ENCODE peak calls at places on chromosomes 6 and 20, in four cellular contexts. A is HFF-Myc; C is GM20000; Q is CD8-positive, alpha-beta T cell. B is an unnamed sample.

GRCh38 chr6:163956571-163957407 is 542.3 kb downstream of the QKI start:
- DNase-seq in A (peak), C (peak), Q (peak), B (peak)

GRCh38 chr6:11909696-11910132 is 102.4 kb upstream of the HIVEP1 start:
- DNase-seq in A (no peak), C (no peak), Q (no peak), B (no peak)

GRCh38 chr6:43144879-43145278 is 26.2 kb upstream of the SRF start:
- DNase-seq in A (no peak), C (no peak), Q (no peak), B (no peak)

GRCh38 chr20:44596010-44596409 is 13.6 kb downstream of the PKIG start:
- DNase-seq in A (no peak), C (no peak), Q (no peak), B (no peak)

GRCh38 chr6:13229205-13230085 is 98.9 kb downstream of the TBC1D7 start:
- DNase-seq in A (no peak), C (peak), Q (peak), B (no peak)

GRCh38 chr6:2990179-2990931 is 9.3 kb upstream of the NQO2 start:
- DNase-seq in A (no peak), C (no peak), Q (no peak), B (peak)

GRCh38 chr6:128743974-128744765 is 138.8 kb upstream of the LAMA2 start:
- DNase-seq in A (no peak), C (no peak), Q (no peak), B (no peak)

GRCh38 chr6:144898052-144898689 is 613.0 kb downstream of the UTRN start:
- DNase-seq in A (no peak), C (no peak), Q (no peak), B (no peak)

GRCh38 chr20:21562656-21563055 is 48.8 kb upstream of the NKX2-2 start:
- DNase-seq in A (no peak), C (no peak), Q (no peak), B (no peak)

GRCh38 chr6:170152989-170153388 is 137.9 kb downstream of the DLL1 start:
- DNase-seq in A (no peak), C (no peak), Q (no peak), B (no peak)

GRCh38 chr6:46437671-46438221 is 53.5 kb downstream of the RCAN2 start:
- DNase-seq in A (no peak), C (no peak), Q (no peak), B (no peak)

GRCh38 chr6:116287668-116288282 is 8.0 kb upstream of the TSPYL1 start:
- DNase-seq in A (no peak), C (peak), Q (no peak), B (peak)

GRCh38 chr6:38708483-38708882 is 5.5 kb upstream of the GLO1 start:
- DNase-seq in A (no peak), C (no peak), Q (no peak), B (no peak)

GRCh38 chr6:84581494-84582259 is 182.7 kb downstream of the TBX18 start:
- DNase-seq in A (no peak), C (no peak), Q (no peak), B (no peak)

GRCh38 chr20:16279320-16279719 is 293.9 kb downstream of the KIF16B start:
- DNase-seq in A (no peak), C (no peak), Q (no peak), B (peak)

GRCh38 chr20:19378057-19378456 is 165.6 kb downstream of the SLC24A3 start:
- DNase-seq in A (no peak), C (no peak), Q (no peak), B (no peak)

GRCh38 chr6:116969211-116969863 is 92.3 kb downstream of the RFX6 start:
- DNase-seq in A (peak), C (peak), Q (no peak), B (no peak)

GRCh38 chr20:37408930-37409210 is 62.9 kb downstream of the SRC start:
- DNase-seq in A (no peak), C (no peak), Q (no peak), B (no peak)

GRCh38 chr6:165962361-165962760 is 205.3 kb downstream of the TBXT start:
- DNase-seq in A (no peak), C (no peak), Q (no peak), B (no peak)

GRCh38 chr6:44339763-44340625 is 2.5 kb upstream of the SPATS1 start:
- DNase-seq in A (no peak), C (no peak), Q (no peak), B (no peak)

GRCh38 chr6:106060167-106060566 is 26.0 kb upstream of the PRDM1 start:
- DNase-seq in A (no peak), C (no peak), Q (no peak), B (no peak)

GRCh38 chr6:72552938-72553337 is 68.9 kb upstream of the KCNQ5 start:
- DNase-seq in A (no peak), C (no peak), Q (no peak), B (no peak)

GRCh38 chr6:71489736-71490135 is 201.1 kb downstream of the OGFRL1 start:
- DNase-seq in A (peak), C (no peak), Q (no peak), B (peak)

GRCh38 chr6:132961610-132962009 is 147.2 kb downstream of the RPS12 start:
- DNase-seq in A (no peak), C (peak), Q (no peak), B (no peak)
- TF ChIP-seq CTCF in A (no peak), C (peak), Q (no peak), B (no peak)

DNA sequence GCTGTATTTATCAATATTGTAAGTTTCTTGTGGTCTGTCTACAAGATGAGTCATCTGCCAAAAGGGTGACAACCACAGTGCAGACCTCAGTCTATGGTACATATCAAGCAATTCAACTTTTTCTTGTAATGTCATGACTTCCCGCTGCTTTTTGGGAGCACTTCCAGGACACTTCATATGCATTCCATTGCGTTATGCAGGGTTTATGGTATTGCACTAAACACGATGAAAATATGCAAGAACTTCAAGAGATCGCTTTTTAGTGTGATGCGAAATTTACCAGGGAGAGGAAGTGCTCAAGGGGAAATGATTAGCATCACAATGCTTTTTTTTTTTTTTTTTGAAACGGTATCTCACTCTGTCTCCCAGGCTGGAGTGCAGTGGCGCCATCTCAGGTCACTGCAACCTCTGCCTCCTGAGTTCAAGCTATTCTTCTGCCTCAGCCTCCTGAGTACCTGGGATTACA is 166.5 kb downstream of the TFAP2A start:
- DNase-seq in A (peak), C (no peak), Q (no peak), B (no peak)
- TF ChIP-seq CTCF in A (peak), C (no peak), Q (no peak), B (no peak)

GRCh38 chr20:2751868-2752630 is 48.4 kb downstream of the CPXM1 start:
- DNase-seq in A (no peak), C (peak), Q (peak), B (peak)
- TF ChIP-seq CTCF in A (no peak), C (peak), Q (no peak), B (no peak)

GRCh38 chr20:46709459-46710148 is at the start of gene SLC2A10:
- DNase-seq in A (no peak), C (no peak), Q (no peak), B (peak)
- TF ChIP-seq CTCF in A (no peak), C (no peak), Q (no peak), B (peak)

GRCh38 chr6:109008951-109009760 is 85.5 kb downstream of the SESN1 start:
- DNase-seq in A (peak), C (peak), Q (peak), B (peak)
- TF ChIP-seq CTCF in A (no peak), C (no peak), Q (no peak), B (no peak)

GRCh38 chr6:25473447-25473846 is 178.6 kb upstream of the SCGN start:
- DNase-seq in A (no peak), C (no peak), Q (no peak), B (no peak)

GRCh38 chr6:25465931-25466330 is 186.1 kb upstream of the SCGN start:
- DNase-seq in A (no peak), C (no peak), Q (no peak), B (no peak)

GRCh38 chr6:25468881-25469280 is 183.1 kb upstream of the SCGN start:
- DNase-seq in A (no peak), C (no peak), Q (no peak), B (no peak)

GRCh38 chr6:25472314-25472713 is 179.7 kb upstream of the SCGN start:
- DNase-seq in A (no peak), C (no peak), Q (no peak), B (no peak)

DNA sequence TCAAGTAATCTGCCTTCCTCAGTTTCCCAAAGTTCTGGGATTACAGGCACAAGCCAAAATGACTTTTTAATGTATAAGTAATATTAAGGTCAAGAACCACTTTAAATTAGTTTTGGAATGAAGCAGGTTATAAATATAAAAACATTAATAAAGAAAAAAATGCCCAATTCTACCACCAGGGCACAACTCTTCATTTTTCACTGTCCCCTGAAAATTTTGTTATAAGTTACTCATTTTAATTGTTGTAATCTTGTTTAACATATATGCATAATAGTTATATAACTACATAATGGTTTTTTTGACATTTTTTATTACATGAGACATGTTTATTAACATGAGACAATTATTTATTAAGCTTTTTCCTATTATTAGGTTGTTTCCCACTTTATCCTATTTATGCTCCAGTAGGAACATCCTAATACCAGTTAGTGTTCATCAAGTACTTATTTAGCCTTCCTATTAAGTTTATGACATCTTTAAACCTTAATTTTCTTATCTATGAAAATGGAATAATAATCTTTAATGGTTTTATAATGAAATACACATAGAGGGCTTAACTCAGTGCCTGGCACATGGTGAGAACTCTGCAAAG is 182.1 kb upstream of the SCGN start:
- DNase-seq in A (no peak), C (no peak), Q (no peak), B (no peak)
- TF ChIP-seq CTCF in A (no peak), C (no peak), Q (peak), B (peak)

GRCh38 chr20:4916991-4917881 is 84.1 kb downstream of the SLC23A2 start:
- DNase-seq in A (no peak), C (no peak), Q (no peak), B (no peak)

GRCh38 chr20:4920131-4920530 is 81.2 kb downstream of the SLC23A2 start:
- DNase-seq in A (no peak), C (no peak), Q (no peak), B (no peak)

GRCh38 chr20:4920655-4921054 is 80.7 kb downstream of the SLC23A2 start:
- DNase-seq in A (no peak), C (no peak), Q (no peak), B (no peak)

GRCh38 chr20:4918473-4918872 is 82.8 kb downstream of the SLC23A2 start:
- DNase-seq in A (no peak), C (no peak), Q (no peak), B (no peak)

DNA sequence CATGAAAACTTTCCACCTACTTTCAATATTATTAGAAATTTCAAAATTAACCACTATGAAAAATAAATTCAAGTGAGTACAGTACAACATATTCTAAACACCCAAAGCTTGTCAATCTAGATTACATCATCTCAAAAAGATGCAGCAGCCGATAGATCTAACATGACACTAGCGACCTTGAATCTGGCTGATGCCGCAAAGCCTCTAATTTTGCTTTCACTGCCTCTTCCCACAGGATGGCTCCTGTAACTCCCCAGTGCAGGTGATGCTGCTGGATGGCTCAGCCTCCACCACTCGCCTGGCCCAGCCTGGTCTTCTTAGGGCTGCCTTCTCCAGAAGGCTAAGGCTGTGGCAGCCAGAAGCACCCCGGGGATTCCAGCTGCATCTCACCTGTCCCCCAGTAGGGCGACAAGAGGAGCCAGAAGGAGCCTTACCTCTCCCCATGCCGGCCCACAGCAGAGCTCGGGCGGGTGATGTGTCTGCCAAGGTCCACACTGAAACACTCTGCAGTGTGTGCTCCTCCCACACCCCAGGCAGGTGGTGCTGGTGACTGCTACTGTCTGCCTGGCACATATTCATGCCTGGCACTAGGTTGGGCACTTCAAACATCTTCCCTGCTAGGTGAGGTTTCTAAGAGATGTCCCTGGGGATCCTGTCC is 82.1 kb downstream of the SLC23A2 start:
- DNase-seq in A (no peak), C (no peak), Q (no peak), B (no peak)
- TF ChIP-seq CTCF in A (no peak), C (no peak), Q (no peak), B (no peak)

GRCh38 chr6:143092768-143093167 is 32.1 kb downstream of the AIG1 start:
- DNase-seq in A (no peak), C (no peak), Q (no peak), B (no peak)
- TF ChIP-seq CTCF in A (no peak), C (no peak), Q (no peak), B (no peak)

GRCh38 chr20:957544-957943 is 41.4 kb upstream of the ANGPT4 start:
- DNase-seq in A (no peak), C (no peak), Q (no peak), B (no peak)
- TF ChIP-seq CTCF in A (no peak), C (no peak), Q (no peak), B (no peak)

GRCh38 chr6:61711849-61712248 is 574.2 kb downstream of the KHDRBS2 start:
- DNase-seq in A (no peak), C (no peak), Q (no peak), B (no peak)
- TF ChIP-seq CTCF in A (no peak), C (no peak), Q (no peak), B (no peak)

B was measured in Caco-2.